ENCODE peak calls at places on chromosomes 12 and 14, in six cellular contexts. D, Y, Z, G, T and B are unnamed samples.

GRCh38 chr14:68659021-68659931 is 133.6 kb downstream of the ZFP36L1 start:
- DNase-seq in D (peak; percentile 43), Y (no peak), Z (no peak), G (no peak), T (no peak), B (no peak)

GRCh38 chr12:100225491-100225890 is 24.9 kb downstream of the ACTR6 start:
- DNase-seq in D (no peak), Y (no peak), Z (no peak), G (no peak), T (no peak), B (no peak)

GRCh38 chr14:63493246-63493645 is 49.9 kb downstream of the PPP2R5E start:
- DNase-seq in D (no peak), Y (no peak), Z (no peak), G (no peak), T (no peak), B (no peak)

GRCh38 chr14:74077401-74077800 is 6.9 kb downstream of the ALDH6A1 start:
- DNase-seq in D (no peak), Y (no peak), Z (no peak), G (no peak), T (no peak), B (no peak)

GRCh38 chr14:61512026-61512425 is 183.3 kb upstream of the HIF1A start:
- DNase-seq in D (no peak), Y (no peak), Z (no peak), G (no peak), T (no peak), B (no peak)

GRCh38 chr12:9619411-9620179 is 11.9 kb upstream of the KLRB1 start:
- DNase-seq in D (no peak), Y (no peak), Z (no peak), G (no peak), T (no peak), B (no peak)

GRCh38 chr12:46553911-46554310 is 181.3 kb upstream of the SLC38A2 start:
- DNase-seq in D (no peak), Y (no peak), Z (no peak), G (no peak), T (no peak), B (no peak)

GRCh38 chr14:72883963-72884362 is 9.9 kb downstream of the DPF3 start:
- DNase-seq in D (no peak), Y (no peak), Z (no peak), G (no peak), T (no peak), B (no peak)

GRCh38 chr14:100278702-100279101 is 27.5 kb downstream of the SLC25A29 start:
- DNase-seq in D (peak; percentile 66), Y (no peak), Z (no peak), G (no peak), T (no peak), B (no peak)

GRCh38 chr14:53955671-53956426 is 776 bp downstream of the BMP4 start:
- DNase-seq in D (peak; percentile 92), Y (no peak), Z (peak; percentile 71), G (no peak), T (peak; percentile 93), B (peak; percentile 89)

GRCh38 chr12:48105321-48105866 is 485 bp downstream of the SENP1 start:
- DNase-seq in D (no peak), Y (no peak), Z (no peak), G (no peak), T (no peak), B (no peak)

GRCh38 chr12:14327717-14328116 is 37.8 kb upstream of the ATF7IP start:
- DNase-seq in D (no peak), Y (no peak), Z (no peak), G (no peak), T (no peak), B (no peak)

GRCh38 chr14:61320806-61321384 is 484 bp upstream of the PRKCH start:
- DNase-seq in D (peak; percentile 21), Y (no peak), Z (no peak), G (no peak), T (no peak), B (no peak)

GRCh38 chr14:90489306-90489705 is 92.5 kb downstream of the CALM1 start:
- DNase-seq in D (no peak), Y (no peak), Z (no peak), G (no peak), T (no peak), B (no peak)

GRCh38 chr12:124441443-124442190 is 125.8 kb downstream of the NCOR2 start:
- DNase-seq in D (no peak), Y (no peak), Z (no peak), G (no peak), T (no peak), B (no peak)

GRCh38 chr12:112239881-112240280 is 114.5 kb downstream of the TRAFD1 start:
- DNase-seq in D (no peak), Y (no peak), Z (no peak), G (no peak), T (no peak), B (no peak)

GRCh38 chr12:85155791-85156190 is 119.6 kb downstream of the LRRIQ1 start:
- DNase-seq in D (no peak), Y (no peak), Z (no peak), G (no peak), T (no peak), B (no peak)

GRCh38 chr12:10025236-10025635 is 5.2 kb upstream of the CLEC9A start:
- DNase-seq in D (no peak), Y (no peak), Z (no peak), G (no peak), T (no peak), B (no peak)

GRCh38 chr12:112711507-112711906 is 80.0 kb upstream of the RPH3A start:
- DNase-seq in D (no peak), Y (no peak), Z (no peak), G (no peak), T (no peak), B (no peak)

GRCh38 chr12:31868980-31869379 is 90.2 kb upstream of the RESF1 start:
- DNase-seq in D (no peak), Y (no peak), Z (peak; percentile 48), G (no peak), T (no peak), B (no peak)

GRCh38 chr14:89673499-89674225 is 256.6 kb upstream of the FOXN3 start:
- DNase-seq in D (no peak), Y (no peak), Z (no peak), G (no peak), T (no peak), B (no peak)

GRCh38 chr12:49942921-49943662 is 7.4 kb upstream of the AQP2 start:
- DNase-seq in D (no peak), Y (no peak), Z (no peak), G (no peak), T (no peak), B (no peak)
- TF ChIP-seq EP300 in D (no peak), Y (no peak), Z (no peak), G (no peak), T (no peak), B (no peak)

DNA sequence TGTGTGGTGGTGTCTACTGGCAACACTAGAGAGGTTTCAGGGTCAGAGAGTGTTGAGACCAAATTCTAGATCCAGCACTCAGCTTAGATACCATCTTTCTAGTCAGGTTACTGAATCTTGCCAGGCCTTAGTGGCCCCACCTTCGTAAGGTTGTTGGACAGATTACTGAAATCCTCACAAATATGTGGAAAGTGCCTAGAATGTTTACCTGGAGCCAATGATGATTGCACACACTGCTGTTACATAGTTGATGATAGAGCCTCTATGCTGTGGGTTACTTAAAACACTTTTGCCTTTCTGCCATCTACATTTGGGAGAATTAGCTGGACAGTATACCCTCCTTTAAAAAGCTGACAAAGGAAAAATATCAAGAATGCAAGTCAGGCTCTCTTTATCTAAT is 33.2 kb downstream of the SRGAP1 start:
- DNase-seq in D (no peak), Y (no peak), Z (no peak), G (no peak), T (no peak), B (no peak)
- H3K27ac ChIP-seq in D (no peak overlapping the region), Y (no peak overlapping the region), Z (no peak overlapping the region), G (no peak overlapping the region), T (no peak overlapping the region), B (no peak overlapping the region)

GRCh38 chr14:23636317-23637211 is at the start of gene DHRS2:
- DNase-seq in D (no peak), Y (no peak), Z (no peak), G (no peak), T (no peak), B (no peak)
- TF ChIP-seq EP300 in D (no peak), Y (no peak), Z (no peak), G (no peak), T (no peak), B (no peak)

GRCh38 chr12:114671664-114672476 is 12.1 kb downstream of the TBX3 start:
- DNase-seq in D (peak; percentile 85), Y (no peak), Z (no peak), G (no peak), T (no peak), B (no peak)

GRCh38 chr12:114673169-114673833 is 10.7 kb downstream of the TBX3 start:
- DNase-seq in D (no peak), Y (no peak), Z (peak; percentile 75), G (no peak), T (peak; percentile 70), B (no peak)

GRCh38 chr12:114671321-114671663 is 12.7 kb downstream of the TBX3 start:
- DNase-seq in D (no peak), Y (no peak), Z (no peak), G (no peak), T (no peak), B (no peak)

GRCh38 chr12:114674201-114675047 is 9.6 kb downstream of the TBX3 start:
- DNase-seq in D (peak; percentile 80), Y (no peak), Z (no peak), G (no peak), T (no peak), B (no peak)

GRCh38 chr12:114672817-114673168 is 11.2 kb downstream of the TBX3 start:
- DNase-seq in D (no peak), Y (no peak), Z (no peak), G (no peak), T (no peak), B (no peak)
- H3K27ac ChIP-seq in D (peak overlapping the region; percentile 93), Y (no peak overlapping the region), Z (peak overlapping the region; percentile 68), G (no peak overlapping the region), T (peak overlapping the region; percentile 38), B (peak overlapping the region; percentile 34)

DNA sequence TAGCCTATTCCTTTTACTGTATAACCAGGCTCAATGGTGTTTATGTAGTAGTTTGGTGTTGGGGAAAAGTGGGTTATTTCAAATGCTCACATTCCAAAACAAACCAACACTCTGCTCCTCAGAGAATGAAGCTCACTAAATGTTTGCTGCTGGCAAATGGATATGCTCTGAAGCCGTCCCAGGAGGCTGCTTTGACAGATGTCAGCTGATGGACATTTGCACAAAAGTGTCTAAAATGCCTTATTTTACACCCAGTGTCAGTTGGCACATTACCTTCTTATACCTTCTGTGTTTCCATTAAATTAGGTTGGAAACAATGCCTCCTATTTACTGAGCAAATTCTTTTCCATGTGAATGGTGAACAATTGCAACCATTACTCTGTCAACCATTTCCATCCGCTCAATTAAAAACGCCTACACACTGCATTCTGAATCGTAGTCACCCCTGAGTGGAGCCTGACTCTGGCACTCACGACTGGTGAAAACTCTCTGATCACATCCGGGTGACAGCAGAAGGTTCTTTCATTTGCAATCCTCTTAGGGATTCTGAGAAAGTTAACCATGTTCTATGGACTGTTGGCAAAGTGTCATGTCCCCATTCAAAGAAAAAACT is 1679.8 kb upstream of the FLRT2 start:
- DNase-seq in D (no peak), Y (no peak), Z (no peak), G (no peak), T (no peak), B (no peak)
- TF ChIP-seq EP300 in D (no peak), Y (no peak), Z (no peak), G (no peak), T (no peak), B (no peak)